ENCODE peak calls at places on chromosomes 16 and 17, in eight cellular contexts. B is psoas muscle; W is colonic mucosa; V is right atrium auricular region; G is SK-N-SH; R is H9; Z is gastrocnemius medialis; S is effector memory CD4-positive, alpha-beta T cell. T is an unnamed sample. For H3K4me1 and H3K9me3, the result is how much of the 10 kb centered on the place peaks cover.

GRCh38 chr17:50845260-50846147 is 10.1 kb downstream of the WFIKKN2 start:
- DNase-seq in B (peak), W (no peak), V (no peak), G (no peak), R (peak), Z (peak), S (no peak), T (no peak)

GRCh38 chr17:49217651-49218413 is 7.3 kb downstream of the ABI3 start:
- DNase-seq in B (peak), W (peak), V (peak), G (peak), R (no peak), Z (no peak), S (peak), T (peak)

GRCh38 chr16:19114359-19115147 is 789 bp downstream of the ITPRIPL2 start:
- DNase-seq in B (peak), W (peak), V (peak), G (peak), R (peak), Z (no peak), S (no peak), T (peak)

GRCh38 chr16:5504028-5504758 is 406.6 kb upstream of the EEF2KMT start:
- DNase-seq in B (no peak), W (no peak), V (no peak), G (peak), R (no peak), Z (no peak), S (no peak), T (no peak)

GRCh38 chr16:87286839-87287626 is 30.2 kb downstream of the C16orf95 start:
- DNase-seq in B (no peak), W (no peak), V (no peak), G (no peak), R (no peak), Z (no peak), S (no peak), T (no peak)

GRCh38 chr17:40098846-40099626 is 1.4 kb downstream of the NR1D1 start:
- DNase-seq in B (peak), W (peak), V (peak), G (peak), R (peak), Z (peak), S (peak), T (peak)

GRCh38 chr17:38541281-38541680 is 64.5 kb downstream of the SRCIN1 start:
- DNase-seq in B (peak), W (no peak), V (no peak), G (no peak), R (peak), Z (no peak), S (no peak), T (no peak)

GRCh38 chr17:8189041-8189710 is 804 bp downstream of the BORCS6 start:
- DNase-seq in B (no peak), W (peak), V (no peak), G (no peak), R (no peak), Z (no peak), S (no peak), T (no peak)

GRCh38 chr16:87317766-87318121 is 552 bp upstream of the C16orf95 start:
- DNase-seq in B (peak), W (peak), V (peak), G (peak), R (no peak), Z (no peak), S (no peak), T (peak)

GRCh38 chr16:7615565-7615964 is 282.9 kb downstream of the RBFOX1 start:
- DNase-seq in B (no peak), W (no peak), V (no peak), G (peak), R (no peak), Z (no peak), S (no peak), T (no peak)

GRCh38 chr17:65855245-65855644 is 293.8 kb upstream of the AXIN2 start:
- DNase-seq in B (no peak), W (peak), V (no peak), G (no peak), R (no peak), Z (no peak), S (no peak), T (no peak)

GRCh38 chr17:70158581-70158980 is 10.8 kb upstream of the KCNJ2 start:
- DNase-seq in B (no peak), W (no peak), V (no peak), G (no peak), R (no peak), Z (no peak), S (no peak), T (no peak)

GRCh38 chr16:87723224-87723619 is 42.6 kb downstream of the KLHDC4 start:
- DNase-seq in B (peak), W (no peak), V (peak), G (peak), R (no peak), Z (no peak), S (no peak), T (no peak)

GRCh38 chr17:48555183-48555615 is 10.3 kb upstream of the HOXB2 start:
- DNase-seq in B (no peak), W (no peak), V (no peak), G (no peak), R (no peak), Z (no peak), S (no peak), T (no peak)

GRCh38 chr17:16491131-16491702 is 776 bp downstream of the LRRC75A start:
- DNase-seq in B (peak), W (peak), V (no peak), G (peak), R (peak), Z (no peak), S (peak), T (no peak)

GRCh38 chr17:8338806-8339205 is 834 bp upstream of the ODF4 start:
- DNase-seq in B (no peak), W (no peak), V (no peak), G (no peak), R (no peak), Z (no peak), S (no peak), T (no peak)

GRCh38 chr17:71986886-71987285 is 133.9 kb upstream of the SOX9 start:
- DNase-seq in B (no peak), W (no peak), V (no peak), G (no peak), R (no peak), Z (no peak), S (no peak), T (no peak)

GRCh38 chr17:41909088-41909487 is 9.7 kb downstream of the ACLY start:
- DNase-seq in B (no peak), W (no peak), V (no peak), G (no peak), R (no peak), Z (no peak), S (no peak), T (no peak)

GRCh38 chr17:65294184-65294719 is 157.1 kb downstream of the RGS9 start:
- DNase-seq in B (peak), W (peak), V (peak), G (peak), R (peak), Z (peak), S (peak), T (no peak)

DNA sequence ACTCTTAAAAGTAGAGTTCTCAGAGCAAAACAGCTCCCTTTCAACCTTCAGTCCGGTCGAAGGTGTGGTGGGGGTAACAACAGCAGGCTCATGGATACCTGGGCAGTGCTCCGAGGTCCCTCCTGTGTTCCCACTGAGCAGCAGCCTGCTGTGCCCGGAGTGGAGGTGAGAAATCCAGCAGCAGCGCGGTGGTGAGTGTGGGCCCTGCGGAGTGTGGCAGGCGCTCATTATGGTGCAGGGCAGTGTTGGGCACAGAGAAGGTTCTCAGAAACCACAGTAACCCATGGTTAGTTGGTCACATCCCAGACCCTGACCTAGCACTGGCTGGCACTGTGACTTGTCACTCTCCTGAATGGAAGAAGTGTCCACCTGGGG is 5.0 kb upstream of the P4HB start:
- DNase-seq in B (no peak), W (no peak), V (no peak), G (no peak), R (no peak), Z (no peak), S (no peak), T (no peak)
- H3K4me1 ChIP-seq in B (under half), W (under half), V (under half), G (under half), R (under half), Z (half or more), S (under half), T (under half)

GRCh38 chr16:63061319-63061718 is 1025.1 kb upstream of the CDH8 start:
- DNase-seq in B (no peak), W (no peak), V (no peak), G (no peak), R (peak), Z (no peak), S (no peak), T (peak)
- H3K9me3 ChIP-seq in B (under half), W (under half), V (under half), G (under half), R (under half), Z (under half), S (under half), T (under half)

GRCh38 chr16:9114112-9114511 is 22.7 kb downstream of the HAPSTR1 start:
- DNase-seq in B (no peak), W (no peak), V (no peak), G (no peak), R (no peak), Z (no peak), S (no peak), T (no peak)
- H3K4me1 ChIP-seq in B (half or more), W (under half), V (under half), G (half or more), R (under half), Z (half or more), S (under half), T (under half)

DNA sequence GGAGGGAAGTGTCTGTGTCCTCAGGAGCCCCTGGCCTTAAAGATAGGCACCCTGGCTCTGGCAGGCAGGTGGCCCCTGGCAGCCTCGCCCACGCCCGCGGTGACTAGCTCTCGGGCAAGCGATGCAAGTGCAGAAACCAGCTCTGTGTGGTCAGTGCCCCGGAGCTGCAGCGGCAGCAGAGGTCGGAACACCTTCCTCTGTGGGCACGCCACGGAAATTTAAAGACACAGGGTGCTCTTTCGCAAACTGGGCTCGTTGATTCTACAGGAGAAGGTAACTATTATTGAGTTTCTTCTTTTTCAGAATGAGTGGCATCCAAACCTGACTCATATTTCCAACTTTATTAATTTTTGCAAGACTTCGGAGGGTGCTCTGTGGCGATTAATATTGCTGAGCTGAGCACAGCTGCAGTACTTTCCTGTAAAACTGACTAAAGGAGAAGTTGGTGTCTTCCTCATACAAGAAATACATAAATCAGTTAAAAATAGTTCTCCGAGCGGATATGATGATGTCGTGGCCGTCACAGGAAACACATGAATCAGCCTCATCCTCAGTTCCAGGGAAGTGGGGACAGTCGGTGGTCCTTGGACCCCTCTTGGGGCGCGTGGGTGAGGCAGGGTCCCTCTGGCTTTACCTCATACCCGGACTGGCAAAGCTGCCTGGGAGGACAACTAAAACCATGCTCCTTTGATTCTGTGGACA is 120.2 kb downstream of the METRNL start:
- DNase-seq in B (peak), W (no peak), V (no peak), G (no peak), R (no peak), Z (peak), S (no peak), T (peak)
- H3K9me3 ChIP-seq in B (under half), W (under half), V (under half), G (under half), R (under half), Z (under half), S (under half), T (under half)

DNA sequence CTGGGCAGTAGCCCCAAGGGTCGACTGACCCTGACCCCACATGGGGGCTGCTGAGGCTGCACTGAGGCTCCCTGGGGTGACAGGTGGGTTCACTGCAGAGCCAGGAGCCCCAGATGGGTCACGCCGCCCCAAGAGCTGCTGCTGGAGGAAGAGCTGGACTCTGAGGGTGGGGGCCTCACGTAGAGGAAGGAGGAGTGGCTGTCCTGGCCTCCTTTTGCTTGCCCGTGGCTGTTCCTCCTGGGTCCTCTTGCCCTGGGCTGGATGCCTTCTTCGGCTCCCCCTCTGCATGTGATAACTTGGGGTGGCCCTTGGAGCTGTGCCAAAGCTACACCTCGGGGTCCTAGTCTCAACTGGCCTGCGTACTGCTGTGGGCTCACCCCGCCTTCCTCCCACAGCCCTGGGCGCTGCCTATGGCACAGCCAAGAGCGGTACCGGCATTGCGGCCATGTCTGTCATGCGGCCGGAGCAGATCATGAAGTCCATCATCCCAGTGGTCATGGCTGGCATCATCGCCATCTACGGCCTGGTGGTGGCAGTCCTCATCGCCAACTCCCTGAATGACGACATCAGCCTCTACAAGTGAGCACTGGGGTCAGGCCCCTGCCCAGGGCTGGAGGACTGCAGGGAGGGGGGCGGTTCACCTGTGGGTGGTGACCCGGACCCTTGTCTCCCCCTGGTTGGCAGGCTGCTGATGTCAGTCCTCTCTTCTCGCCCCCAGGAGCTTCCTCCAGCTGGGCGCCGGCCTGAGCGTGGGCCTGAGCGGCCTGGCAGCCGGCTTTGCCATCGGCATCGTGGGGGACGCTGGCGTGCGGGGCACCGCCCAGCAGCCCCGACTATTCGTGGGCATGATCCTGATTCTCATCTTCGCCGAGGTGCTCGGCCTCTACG is 1.1 kb upstream of the AMDHD2 start:
- DNase-seq in B (peak), W (no peak), V (no peak), G (peak), R (peak), Z (no peak), S (no peak), T (no peak)
- H3K4me1 ChIP-seq in B (half or more), W (under half), V (under half), G (under half), R (under half), Z (half or more), S (half or more), T (half or more)

GRCh38 chr16:71440669-71441347 is 1.0 kb downstream of the TLE7 start:
- DNase-seq in B (no peak), W (no peak), V (no peak), G (peak), R (peak), Z (no peak), S (no peak), T (no peak)

GRCh38 chr16:71441348-71441781 is 489 bp downstream of the TLE7 start:
- DNase-seq in B (no peak), W (no peak), V (no peak), G (peak), R (peak), Z (no peak), S (no peak), T (no peak)

GRCh38 chr16:71442041-71442440 is at the start of gene TLE7:
- DNase-seq in B (no peak), W (peak), V (no peak), G (no peak), R (no peak), Z (no peak), S (no peak), T (no peak)

GRCh38 chr16:71439531-71439930 is 2.3 kb downstream of the TLE7 start:
- DNase-seq in B (no peak), W (no peak), V (no peak), G (no peak), R (no peak), Z (no peak), S (no peak), T (no peak)

GRCh38 chr16:71443714-71444113 is 1.9 kb upstream of the TLE7 start:
- DNase-seq in B (no peak), W (no peak), V (no peak), G (no peak), R (no peak), Z (no peak), S (no peak), T (no peak)
- H3K9me3 ChIP-seq in B (half or more), W (under half), V (under half), G (under half), R (under half), Z (under half), S (under half), T (half or more)

DNA sequence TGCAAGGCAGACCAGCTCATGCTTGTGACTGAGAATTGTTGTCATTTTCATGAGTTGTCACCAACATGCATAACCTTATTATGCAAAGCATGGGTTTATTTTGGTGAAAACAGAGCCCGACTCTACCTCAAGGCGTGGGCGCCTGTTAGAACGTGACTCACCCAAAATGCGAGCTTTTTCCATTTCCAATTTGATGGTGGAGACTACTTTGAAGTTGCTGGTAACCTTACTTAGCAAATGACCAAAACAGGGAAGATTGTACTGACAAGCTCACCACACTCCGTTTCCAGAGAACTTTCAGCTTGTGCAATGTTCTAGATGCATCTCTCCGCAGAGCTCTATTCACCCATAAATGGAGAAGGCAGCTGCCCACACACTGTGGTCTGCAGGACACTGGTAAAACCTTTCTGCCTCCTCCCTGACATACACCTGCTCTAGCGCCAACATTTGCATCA is 284.5 kb downstream of the MAF start:
- DNase-seq in B (no peak), W (no peak), V (no peak), G (no peak), R (no peak), Z (no peak), S (no peak), T (no peak)
- H3K4me1 ChIP-seq in B (under half), W (under half), V (under half), G (under half), R (under half), Z (under half), S (under half), T (under half)

DNA sequence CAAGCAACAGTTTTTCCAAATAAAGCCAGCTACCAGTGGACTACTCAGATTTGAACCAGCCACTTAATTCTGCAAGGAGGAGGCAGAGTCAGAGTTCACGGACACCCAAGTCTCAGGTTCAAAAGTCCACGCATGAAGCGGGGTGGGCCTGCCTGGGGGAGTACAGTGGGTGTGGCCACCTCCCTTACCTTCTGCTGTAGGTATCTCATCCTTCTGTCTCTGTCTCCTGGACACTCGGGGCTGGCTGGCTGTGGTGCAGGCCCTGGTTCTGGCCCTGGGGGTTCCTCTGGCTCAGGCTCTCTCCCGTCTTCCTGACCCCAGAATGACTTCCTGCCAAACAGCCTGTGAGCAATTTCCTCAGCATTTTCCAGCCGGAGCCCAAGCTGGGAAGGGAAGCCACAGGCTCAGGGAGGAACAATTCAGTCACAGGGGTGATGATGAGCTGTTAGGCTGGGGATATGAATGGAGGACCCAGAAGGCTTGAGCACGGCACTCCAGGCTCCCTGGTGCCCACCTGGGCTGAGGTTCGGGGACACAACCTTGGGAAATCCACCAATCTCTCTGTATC is 101.9 kb downstream of the LITAF start:
- DNase-seq in B (peak), W (no peak), V (no peak), G (no peak), R (no peak), Z (no peak), S (no peak), T (no peak)
- H3K9me3 ChIP-seq in B (under half), W (under half), V (under half), G (under half), R (under half), Z (under half), S (under half), T (under half)

GRCh38 chr17:77720946-77721822 is 237.3 kb upstream of the TNRC6C start:
- DNase-seq in B (no peak), W (peak), V (peak), G (no peak), R (peak), Z (no peak), S (no peak), T (peak)
- H3K4me1 ChIP-seq in B (under half), W (under half), V (under half), G (under half), R (under half), Z (under half), S (under half), T (under half)

GRCh38 chr17:22410136-22410535 is 717.8 kb downstream of the KCNJ18 start:
- DNase-seq in B (no peak), W (no peak), V (no peak), G (no peak), R (no peak), Z (no peak), S (no peak), T (no peak)

GRCh38 chr17:22409160-22409751 is 716.9 kb downstream of the KCNJ18 start:
- DNase-seq in B (peak), W (no peak), V (no peak), G (no peak), R (no peak), Z (no peak), S (no peak), T (no peak)

DNA sequence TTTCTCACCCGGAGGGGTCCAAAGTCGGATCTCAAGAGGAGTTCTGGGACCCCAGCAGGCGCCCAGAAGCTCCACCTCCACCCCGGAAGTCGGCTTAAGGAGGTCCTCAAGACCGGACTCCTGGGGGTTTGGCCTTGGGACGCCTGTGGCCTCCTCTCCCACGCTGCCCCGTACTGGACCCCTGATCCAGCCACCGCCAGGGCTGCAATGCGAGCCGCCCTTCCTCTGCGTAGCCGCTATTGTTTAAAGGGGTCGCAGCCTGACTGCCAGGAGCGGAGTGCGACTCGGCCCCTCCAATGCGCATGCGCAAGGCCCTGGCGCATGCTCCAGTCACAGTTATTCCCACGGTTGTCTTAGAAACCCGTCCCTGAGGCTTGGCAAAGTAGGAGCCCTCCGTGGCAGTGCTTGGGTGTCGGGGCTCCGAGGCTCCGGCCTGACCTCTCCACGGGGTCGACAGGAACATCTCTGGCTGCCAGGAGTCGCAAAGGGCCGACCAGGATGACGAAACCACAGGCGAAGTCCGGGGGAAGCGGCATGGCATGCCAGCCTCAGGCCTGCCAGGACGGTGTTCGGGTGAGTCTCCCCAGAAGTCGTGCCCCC is 719.0 kb downstream of the KCNJ18 start:
- DNase-seq in B (no peak), W (no peak), V (no peak), G (peak), R (no peak), Z (no peak), S (no peak), T (no peak)
- H3K9me3 ChIP-seq in B (under half), W (under half), V (under half), G (under half), R (half or more), Z (under half), S (under half), T (under half)